ENCODE peak calls at places on chromosomes 11 and 22, in ten cellular contexts. K, Y, S, U, M, R, F, D, B and V are unnamed samples.

GRCh38 chr11:44784784-44785183 is 58.0 kb downstream of the TSPAN18 start:
- DNase-seq in K (no peak), U (no peak), D (no peak), S (no peak), R (no peak), B (no peak), F (no peak), M (no peak), Y (no peak), V (no peak)

GRCh38 chr22:44588348-44588747 is 90.3 kb upstream of the RTL6 start:
- DNase-seq in F (no peak), Y (no peak), K (no peak), D (no peak), U (no peak), B (no peak), M (peak; percentile 37), S (no peak), R (no peak), V (no peak)

GRCh38 chr22:46124383-46125144 is 25.8 kb upstream of the PPARA start:
- DNase-seq in R (no peak), Y (no peak), F (no peak), K (no peak), B (no peak), D (no peak), U (no peak), S (no peak), M (no peak), V (no peak)

GRCh38 chr11:60500276-60500935 is 7.8 kb downstream of the MS4A12 start:
- DNase-seq in D (no peak), R (peak; percentile 5), F (peak; percentile 39), K (no peak), B (no peak), S (no peak), Y (no peak), M (no peak), U (no peak), V (no peak)

GRCh38 chr22:37242395-37242918 is 1.6 kb downstream of the RAC2 start:
- DNase-seq in K (peak; percentile 95), R (no peak), Y (peak; percentile 68), S (peak; percentile 98), M (peak; percentile 97), D (no peak), U (no peak), F (peak; percentile 57), B (peak; percentile 83), V (no peak)

GRCh38 chr22:49882519-49883293 is 29.1 kb downstream of the ZBED4 start:
- DNase-seq in F (no peak), D (no peak), K (no peak), B (no peak), Y (no peak), U (no peak), S (no peak), R (no peak), M (no peak), V (no peak)

GRCh38 chr22:48488149-48488551 is 1339.5 kb downstream of the BRD1 start:
- DNase-seq in R (no peak), S (no peak), M (peak; percentile 47), F (peak; percentile 61), Y (no peak), K (no peak), D (no peak), U (no peak), B (no peak), V (no peak)

GRCh38 chr11:35629914-35630313 is 11.7 kb downstream of the FJX1 start:
- DNase-seq in K (no peak), F (no peak), M (no peak), B (no peak), Y (no peak), S (no peak), R (peak; percentile 84), D (peak; percentile 99), U (no peak), V (peak; percentile 27)

GRCh38 chr11:113317297-113317696 is 2.9 kb downstream of the TTC12 start:
- DNase-seq in U (peak; percentile 63), S (no peak), K (no peak), Y (no peak), D (no peak), F (no peak), M (no peak), B (no peak), R (no peak), V (no peak)

GRCh38 chr22:18113680-18114394 is 3.2 kb downstream of the TUBA8 start:
- DNase-seq in U (no peak), R (no peak), D (no peak), F (peak; percentile 57), B (no peak), S (no peak), Y (no peak), M (peak; percentile 69), K (peak; percentile 92), V (no peak)

GRCh38 chr22:49767355-49768062 is 60.2 kb downstream of the BRD1 start:
- DNase-seq in D (peak; percentile 63), R (peak; percentile 35), F (peak; percentile 90), M (peak; percentile 62), U (peak; percentile 3), B (no peak), K (peak; percentile 53), S (peak; percentile 50), Y (no peak), V (no peak)

GRCh38 chr22:49354516-49355205 is 473.0 kb downstream of the BRD1 start:
- DNase-seq in Y (no peak), M (peak; percentile 53), S (no peak), B (no peak), D (no peak), K (no peak), R (no peak), U (no peak), F (no peak), V (no peak)

GRCh38 chr11:7759010-7759409 is 37.7 kb downstream of the OR5P2 start:
- DNase-seq in R (no peak), K (peak; percentile 10), B (no peak), U (no peak), S (no peak), Y (no peak), F (no peak), M (no peak), D (no peak), V (no peak)

GRCh38 chr11:73201249-73201648 is 16.8 kb upstream of the P2RY2 start:
- DNase-seq in F (no peak), D (peak; percentile 65), K (no peak), Y (no peak), M (no peak), S (no peak), B (no peak), U (no peak), R (no peak), V (no peak)

GRCh38 chr22:49574861-49575702 is 252.6 kb downstream of the BRD1 start:
- DNase-seq in S (no peak), F (peak; percentile 50), U (no peak), B (no peak), Y (no peak), K (no peak), R (no peak), D (no peak), M (peak; percentile 78), V (no peak)

GRCh38 chr11:28773606-28774005 is 665.4 kb downstream of the METTL15 start:
- DNase-seq in R (no peak), F (peak; percentile 8), M (no peak), S (no peak), K (no peak), B (no peak), D (no peak), Y (no peak), U (no peak), V (no peak)